ENCODE peak calls at places on chromosomes 11 and 22, in seven cellular contexts. One of them, this sample, is unnamed.

GRCh38 chr11:41206388-41206787 is 253.1 kb downstream of the LRRC4C start:
- DNase-seq in pancreas: no peak
- DNase-seq in Peyer's patch: no peak
- DNase-seq in retinal pigment epithelial cell: no peak
- DNase-seq in Caco-2: no peak
- DNase-seq in endothelial cell: no peak
- DNase-seq in lower lobe of right lung: no peak
- DNase-seq in this sample: no peak

GRCh38 chr22:44181033-44181911 is 547 bp downstream of the PARVG start:
- DNase-seq in Peyer's patch: peak; percentile 75
- DNase-seq in retinal pigment epithelial cell: no peak
- DNase-seq in Caco-2: no peak
- DNase-seq in lower lobe of right lung: peak; percentile 79
- DNase-seq in pancreas: no peak
- DNase-seq in endothelial cell: no peak
- DNase-seq in this sample: no peak

GRCh38 chr11:69598147-69598546 is 42.8 kb upstream of the CCND1 start:
- DNase-seq in retinal pigment epithelial cell: no peak
- DNase-seq in lower lobe of right lung: no peak
- DNase-seq in Caco-2: peak; percentile 55
- DNase-seq in Peyer's patch: no peak
- DNase-seq in pancreas: no peak
- DNase-seq in endothelial cell: no peak
- DNase-seq in this sample: peak; percentile 17

GRCh38 chr11:68589817-68590216 is 94.5 kb upstream of the GAL start:
- DNase-seq in Peyer's patch: no peak
- DNase-seq in retinal pigment epithelial cell: no peak
- DNase-seq in lower lobe of right lung: no peak
- DNase-seq in endothelial cell: no peak
- DNase-seq in pancreas: no peak
- DNase-seq in Caco-2: no peak
- DNase-seq in this sample: no peak

GRCh38 chr11:31919175-31919574 is 108.1 kb upstream of the PAX6 start:
- DNase-seq in retinal pigment epithelial cell: no peak
- DNase-seq in Caco-2: no peak
- DNase-seq in endothelial cell: no peak
- DNase-seq in Peyer's patch: no peak
- DNase-seq in pancreas: no peak
- DNase-seq in lower lobe of right lung: no peak
- DNase-seq in this sample: no peak

GRCh38 chr11:67289226-67289650 is at the start of gene ANKRD13D:
- DNase-seq in endothelial cell: no peak
- DNase-seq in Peyer's patch: peak; percentile 52
- DNase-seq in pancreas: peak; percentile 53
- DNase-seq in retinal pigment epithelial cell: no peak
- DNase-seq in lower lobe of right lung: peak; percentile 74
- DNase-seq in Caco-2: no peak
- DNase-seq in this sample: no peak

GRCh38 chr11:77479746-77480352 is 6.0 kb upstream of the PAK1 start:
- DNase-seq in endothelial cell: no peak
- DNase-seq in Peyer's patch: no peak
- DNase-seq in Caco-2: no peak
- DNase-seq in lower lobe of right lung: no peak
- DNase-seq in pancreas: no peak
- DNase-seq in retinal pigment epithelial cell: no peak
- DNase-seq in this sample: no peak

GRCh38 chr11:124920870-124921609 is 2.0 kb downstream of the HEPN1 start:
- DNase-seq in Caco-2: no peak
- DNase-seq in lower lobe of right lung: peak; percentile 80
- DNase-seq in endothelial cell: peak; percentile 80
- DNase-seq in pancreas: peak; percentile 42
- DNase-seq in retinal pigment epithelial cell: peak; percentile 30
- DNase-seq in Peyer's patch: peak; percentile 49
- DNase-seq in this sample: no peak

GRCh38 chr11:87901366-87901765 is 273.9 kb downstream of the RAB38 start:
- DNase-seq in Caco-2: no peak
- DNase-seq in retinal pigment epithelial cell: no peak
- DNase-seq in pancreas: no peak
- DNase-seq in lower lobe of right lung: no peak
- DNase-seq in endothelial cell: no peak
- DNase-seq in Peyer's patch: no peak
- DNase-seq in this sample: no peak

GRCh38 chr11:95100856-95101507 is 11.3 kb downstream of the ENDOD1 start:
- DNase-seq in Peyer's patch: no peak
- DNase-seq in pancreas: no peak
- DNase-seq in lower lobe of right lung: no peak
- DNase-seq in Caco-2: no peak
- DNase-seq in endothelial cell: no peak
- DNase-seq in retinal pigment epithelial cell: no peak
- DNase-seq in this sample: no peak

GRCh38 chr11:73376803-73377629 is 817 bp downstream of the RELT start:
- DNase-seq in lower lobe of right lung: peak; percentile 71
- DNase-seq in Caco-2: peak; percentile 62
- DNase-seq in endothelial cell: no peak
- DNase-seq in retinal pigment epithelial cell: no peak
- DNase-seq in Peyer's patch: peak; percentile 79
- DNase-seq in pancreas: peak; percentile 36
- DNase-seq in this sample: peak; percentile 80

GRCh38 chr22:38305481-38306448 is 11.5 kb downstream of the CSNK1E start:
- DNase-seq in endothelial cell: no peak
- DNase-seq in lower lobe of right lung: no peak
- DNase-seq in retinal pigment epithelial cell: no peak
- DNase-seq in Peyer's patch: peak; percentile 64
- DNase-seq in pancreas: no peak
- DNase-seq in Caco-2: peak; percentile 40
- DNase-seq in this sample: peak; percentile 53

GRCh38 chr11:82960000-82960778 is 58.7 kb downstream of the DDIAS start:
- DNase-seq in Caco-2: no peak
- DNase-seq in Peyer's patch: peak; percentile 39
- DNase-seq in retinal pigment epithelial cell: no peak
- DNase-seq in lower lobe of right lung: no peak
- DNase-seq in pancreas: no peak
- DNase-seq in endothelial cell: no peak
- DNase-seq in this sample: no peak

GRCh38 chr11:12087075-12087775 is 23.2 kb upstream of the MICAL2 start:
- DNase-seq in endothelial cell: no peak
- DNase-seq in retinal pigment epithelial cell: no peak
- DNase-seq in lower lobe of right lung: peak; percentile 68
- DNase-seq in pancreas: no peak
- DNase-seq in Caco-2: peak; percentile 34
- DNase-seq in Peyer's patch: no peak
- DNase-seq in this sample: peak; percentile 70

GRCh38 chr11:35214181-35214770 is 75.3 kb downstream of the CD44 start:
- DNase-seq in Caco-2: no peak
- DNase-seq in pancreas: no peak
- DNase-seq in Peyer's patch: no peak
- DNase-seq in lower lobe of right lung: no peak
- DNase-seq in retinal pigment epithelial cell: no peak
- DNase-seq in endothelial cell: no peak
- DNase-seq in this sample: peak; percentile 17

GRCh38 chr11:126636911-126637799 is 281.7 kb downstream of the ST3GAL4 start:
- DNase-seq in retinal pigment epithelial cell: no peak
- DNase-seq in pancreas: no peak
- DNase-seq in lower lobe of right lung: no peak
- DNase-seq in Caco-2: no peak
- DNase-seq in Peyer's patch: no peak
- DNase-seq in endothelial cell: no peak
- DNase-seq in this sample: no peak

GRCh38 chr22:42905217-42905616 is 48.1 kb upstream of the ARFGAP3 start:
- DNase-seq in Caco-2: no peak
- DNase-seq in retinal pigment epithelial cell: no peak
- DNase-seq in pancreas: peak; percentile 59
- DNase-seq in endothelial cell: no peak
- DNase-seq in lower lobe of right lung: no peak
- DNase-seq in Peyer's patch: no peak
- DNase-seq in this sample: no peak

GRCh38 chr11:106031210-106031845 is 9.3 kb upstream of the MSANTD4 start:
- DNase-seq in Caco-2: no peak
- DNase-seq in lower lobe of right lung: no peak
- DNase-seq in endothelial cell: no peak
- DNase-seq in Peyer's patch: no peak
- DNase-seq in pancreas: no peak
- DNase-seq in retinal pigment epithelial cell: no peak
- DNase-seq in this sample: peak; percentile 28

GRCh38 chr22:29147241-29147919 is 58.3 kb upstream of the EMID1 start:
- DNase-seq in pancreas: no peak
- DNase-seq in retinal pigment epithelial cell: no peak
- DNase-seq in lower lobe of right lung: no peak
- DNase-seq in Caco-2: no peak
- DNase-seq in Peyer's patch: no peak
- DNase-seq in endothelial cell: no peak
- DNase-seq in this sample: no peak

DNA sequence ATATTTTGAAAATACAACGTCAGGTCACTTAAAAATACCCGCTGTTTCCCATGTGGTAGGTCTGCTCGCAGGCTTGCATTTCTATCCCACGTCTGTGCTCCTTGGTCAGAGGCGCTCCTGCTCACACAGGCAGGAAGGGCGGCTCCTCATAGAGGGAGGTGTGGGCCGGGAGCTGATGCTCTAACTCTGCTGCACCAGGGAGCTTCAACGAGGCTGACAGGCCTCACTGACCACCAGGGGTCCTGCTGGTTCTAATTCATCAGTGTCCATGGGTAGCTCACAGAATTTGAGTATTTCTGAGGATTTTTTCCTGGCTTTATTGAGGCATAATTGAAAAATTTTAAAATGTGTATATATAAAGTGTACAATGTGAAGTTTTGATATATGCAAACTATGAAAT is 68.5 kb downstream of the PIWIL3 start:
- DNase-seq in Peyer's patch: no peak
- DNase-seq in retinal pigment epithelial cell: no peak
- DNase-seq in endothelial cell: peak; percentile 28
- DNase-seq in lower lobe of right lung: no peak
- DNase-seq in Caco-2: peak; percentile 53
- DNase-seq in pancreas: no peak
- DNase-seq in this sample: no peak
- TF ChIP-seq CTCF in Peyer's patch: no peak
- TF ChIP-seq CTCF in retinal pigment epithelial cell: peak; percentile 50
- TF ChIP-seq CTCF in endothelial cell: peak; percentile 36
- TF ChIP-seq CTCF in lower lobe of right lung: no peak
- TF ChIP-seq CTCF in Caco-2: peak; percentile 58
- TF ChIP-seq CTCF in pancreas: no peak
- TF ChIP-seq CTCF in this sample: no peak

DNA sequence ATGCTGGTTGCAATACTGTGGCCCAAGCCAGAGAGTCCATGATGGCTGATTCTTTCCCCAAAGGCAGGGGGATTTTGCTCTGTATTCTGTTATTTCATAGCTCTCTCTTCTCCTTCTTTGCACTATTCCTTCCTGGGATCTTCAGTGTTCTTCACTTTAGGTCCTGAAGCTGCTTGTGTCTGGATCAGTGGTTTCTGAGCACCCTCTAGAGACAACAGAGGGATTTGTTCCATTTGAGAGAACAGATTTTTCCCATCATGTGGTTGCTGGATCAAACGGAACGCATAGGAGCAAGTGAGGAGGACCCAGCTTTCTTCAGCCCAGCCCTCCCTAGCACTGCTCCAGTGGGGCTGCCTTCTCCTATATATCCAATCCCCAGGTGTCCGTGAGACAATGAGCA is 68.7 kb upstream of the SYN3 start:
- DNase-seq in pancreas: no peak
- DNase-seq in lower lobe of right lung: no peak
- DNase-seq in Caco-2: peak; percentile 12
- DNase-seq in endothelial cell: no peak
- DNase-seq in Peyer's patch: no peak
- DNase-seq in retinal pigment epithelial cell: no peak
- DNase-seq in this sample: peak; percentile 50
- TF ChIP-seq CTCF in pancreas: no peak
- TF ChIP-seq CTCF in lower lobe of right lung: no peak
- TF ChIP-seq CTCF in Caco-2: peak; percentile 18
- TF ChIP-seq CTCF in endothelial cell: no peak
- TF ChIP-seq CTCF in Peyer's patch: no peak
- TF ChIP-seq CTCF in retinal pigment epithelial cell: no peak
- TF ChIP-seq CTCF in this sample: peak; percentile 61

GRCh38 chr22:50072714-50073538 is 12.3 kb downstream of the MLC1 start:
- DNase-seq in endothelial cell: no peak
- DNase-seq in Caco-2: no peak
- DNase-seq in retinal pigment epithelial cell: no peak
- DNase-seq in pancreas: no peak
- DNase-seq in lower lobe of right lung: no peak
- DNase-seq in Peyer's patch: no peak
- DNase-seq in this sample: no peak

GRCh38 chr22:50076646-50077624 is 8.3 kb downstream of the MLC1 start:
- DNase-seq in retinal pigment epithelial cell: no peak
- DNase-seq in Peyer's patch: no peak
- DNase-seq in Caco-2: no peak
- DNase-seq in pancreas: no peak
- DNase-seq in endothelial cell: no peak
- DNase-seq in lower lobe of right lung: no peak
- DNase-seq in this sample: no peak

GRCh38 chr22:50074056-50074455 is 11.2 kb downstream of the MLC1 start:
- DNase-seq in Peyer's patch: no peak
- DNase-seq in lower lobe of right lung: no peak
- DNase-seq in endothelial cell: no peak
- DNase-seq in retinal pigment epithelial cell: no peak
- DNase-seq in pancreas: no peak
- DNase-seq in Caco-2: no peak
- DNase-seq in this sample: no peak

GRCh38 chr22:50072167-50072555 is 13.1 kb downstream of the MLC1 start:
- DNase-seq in pancreas: no peak
- DNase-seq in retinal pigment epithelial cell: no peak
- DNase-seq in Caco-2: no peak
- DNase-seq in lower lobe of right lung: no peak
- DNase-seq in Peyer's patch: no peak
- DNase-seq in endothelial cell: no peak
- DNase-seq in this sample: no peak

DNA sequence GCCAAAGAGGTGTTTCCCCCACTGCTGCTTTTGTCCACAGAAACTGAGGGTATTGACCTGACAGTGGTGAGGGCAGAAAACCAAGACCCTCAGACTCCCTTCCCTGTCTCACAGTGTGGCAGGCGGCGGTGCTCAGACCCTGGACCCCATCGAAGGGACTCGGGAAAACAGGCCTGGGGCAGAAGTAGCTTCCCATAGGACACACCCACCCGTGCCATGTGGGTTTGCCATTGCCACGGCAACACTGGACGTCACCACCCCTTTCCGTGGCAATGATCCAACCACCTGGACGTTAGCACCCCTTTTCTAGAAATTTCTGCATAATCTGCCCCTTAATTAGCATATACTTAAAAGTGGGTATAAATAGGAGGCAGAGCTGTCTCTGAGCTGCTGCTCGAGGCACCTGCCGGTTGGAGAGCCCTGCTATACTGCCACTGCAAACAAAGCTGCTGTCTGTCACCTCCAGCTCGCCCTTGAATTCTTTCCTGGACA is 10.6 kb downstream of the MLC1 start:
- DNase-seq in pancreas: peak; percentile 83
- DNase-seq in retinal pigment epithelial cell: no peak
- DNase-seq in lower lobe of right lung: no peak
- DNase-seq in Caco-2: no peak
- DNase-seq in Peyer's patch: no peak
- DNase-seq in endothelial cell: no peak
- DNase-seq in this sample: peak; percentile 36
- TF ChIP-seq CTCF in pancreas: no peak
- TF ChIP-seq CTCF in retinal pigment epithelial cell: no peak
- TF ChIP-seq CTCF in lower lobe of right lung: no peak
- TF ChIP-seq CTCF in Caco-2: no peak
- TF ChIP-seq CTCF in Peyer's patch: no peak
- TF ChIP-seq CTCF in endothelial cell: no peak
- TF ChIP-seq CTCF in this sample: no peak

GRCh38 chr22:21947040-21948014 is 5.3 kb downstream of the PPM1F start:
- DNase-seq in Peyer's patch: no peak
- DNase-seq in endothelial cell: peak; percentile 48
- DNase-seq in Caco-2: peak; percentile 27
- DNase-seq in pancreas: no peak
- DNase-seq in retinal pigment epithelial cell: no peak
- DNase-seq in lower lobe of right lung: no peak
- DNase-seq in this sample: no peak
- TF ChIP-seq CTCF in Peyer's patch: peak; percentile 12
- TF ChIP-seq CTCF in endothelial cell: peak; percentile 37
- TF ChIP-seq CTCF in Caco-2: peak; percentile 53
- TF ChIP-seq CTCF in pancreas: no peak
- TF ChIP-seq CTCF in retinal pigment epithelial cell: peak; percentile 69
- TF ChIP-seq CTCF in lower lobe of right lung: peak; percentile 41
- TF ChIP-seq CTCF in this sample: peak; percentile 21